ENCODE peak calls at places on chromosomes 7 and 10, in ten cellular contexts. One of them, this sample, is unnamed.

GRCh38 chr7:117951285-117951684 is 78.0 kb upstream of the CTTNBP2 start:
- DNase-seq in colonic mucosa: no peak
- DNase-seq in GM23338: no peak
- DNase-seq in tibial nerve: no peak
- DNase-seq in tibial artery: no peak
- DNase-seq in WERI-Rb-1: no peak
- DNase-seq in glutamatergic neuron: no peak
- DNase-seq in spleen: no peak
- DNase-seq in GM12864: no peak
- DNase-seq in adrenal gland: no peak
- DNase-seq in this sample: no peak

GRCh38 chr10:71128311-71129010 is 83.9 kb upstream of the UNC5B start:
- DNase-seq in spleen: no peak
- DNase-seq in WERI-Rb-1: no peak
- DNase-seq in adrenal gland: no peak
- DNase-seq in GM12864: no peak
- DNase-seq in colonic mucosa: peak; percentile 34
- DNase-seq in tibial artery: peak; percentile 38
- DNase-seq in tibial nerve: no peak
- DNase-seq in GM23338: no peak
- DNase-seq in glutamatergic neuron: no peak
- DNase-seq in this sample: no peak

GRCh38 chr10:91022924-91023707 is 102.2 kb upstream of the ANKRD1 start:
- DNase-seq in GM23338: no peak
- DNase-seq in tibial nerve: no peak
- DNase-seq in GM12864: no peak
- DNase-seq in tibial artery: no peak
- DNase-seq in colonic mucosa: no peak
- DNase-seq in spleen: no peak
- DNase-seq in WERI-Rb-1: no peak
- DNase-seq in adrenal gland: no peak
- DNase-seq in glutamatergic neuron: no peak
- DNase-seq in this sample: no peak

GRCh38 chr10:110007171-110007700 is 548 bp upstream of the ADD3 start:
- DNase-seq in GM23338: no peak
- DNase-seq in adrenal gland: peak; percentile 21
- DNase-seq in tibial nerve: no peak
- DNase-seq in spleen: no peak
- DNase-seq in WERI-Rb-1: no peak
- DNase-seq in tibial artery: peak; percentile 52
- DNase-seq in colonic mucosa: peak; percentile 68
- DNase-seq in glutamatergic neuron: no peak
- DNase-seq in GM12864: no peak
- DNase-seq in this sample: peak; percentile 21

GRCh38 chr7:30412810-30413504 is 65.6 kb downstream of the NOD1 start:
- DNase-seq in tibial artery: peak; percentile 35
- DNase-seq in glutamatergic neuron: no peak
- DNase-seq in WERI-Rb-1: peak; percentile 33
- DNase-seq in colonic mucosa: no peak
- DNase-seq in tibial nerve: no peak
- DNase-seq in GM23338: peak; percentile 85
- DNase-seq in GM12864: peak; percentile 24
- DNase-seq in spleen: no peak
- DNase-seq in adrenal gland: peak; percentile 55
- DNase-seq in this sample: no peak

GRCh38 chr7:36487756-36488336 is 98.2 kb downstream of the ANLN start:
- DNase-seq in colonic mucosa: peak; percentile 35
- DNase-seq in GM23338: peak; percentile 66
- DNase-seq in tibial nerve: no peak
- DNase-seq in tibial artery: no peak
- DNase-seq in adrenal gland: peak; percentile 43
- DNase-seq in GM12864: peak; percentile 5
- DNase-seq in WERI-Rb-1: peak; percentile 27
- DNase-seq in glutamatergic neuron: no peak
- DNase-seq in spleen: no peak
- DNase-seq in this sample: peak; percentile 38

GRCh38 chr7:101315336-101315735 is 6.3 kb downstream of the IFT22 start:
- DNase-seq in glutamatergic neuron: peak; percentile 41
- DNase-seq in WERI-Rb-1: peak; percentile 54
- DNase-seq in GM12864: peak; percentile 29
- DNase-seq in tibial nerve: no peak
- DNase-seq in GM23338: peak; percentile 86
- DNase-seq in tibial artery: no peak
- DNase-seq in adrenal gland: peak; percentile 46
- DNase-seq in spleen: no peak
- DNase-seq in colonic mucosa: peak; percentile 58
- DNase-seq in this sample: peak; percentile 73

GRCh38 chr7:140829720-140830119 is 95.0 kb downstream of the BRAF start:
- DNase-seq in GM12864: no peak
- DNase-seq in spleen: no peak
- DNase-seq in colonic mucosa: no peak
- DNase-seq in tibial artery: no peak
- DNase-seq in glutamatergic neuron: no peak
- DNase-seq in adrenal gland: no peak
- DNase-seq in WERI-Rb-1: no peak
- DNase-seq in GM23338: no peak
- DNase-seq in tibial nerve: no peak
- DNase-seq in this sample: no peak

GRCh38 chr10:99369126-99369525 is 40.0 kb downstream of the CNNM1 start:
- DNase-seq in spleen: no peak
- DNase-seq in GM12864: no peak
- DNase-seq in WERI-Rb-1: no peak
- DNase-seq in GM23338: no peak
- DNase-seq in glutamatergic neuron: no peak
- DNase-seq in tibial nerve: no peak
- DNase-seq in adrenal gland: no peak
- DNase-seq in tibial artery: no peak
- DNase-seq in colonic mucosa: no peak
- DNase-seq in this sample: no peak

GRCh38 chr10:92691591-92692084 is 1.9 kb downstream of the HHEX start:
- DNase-seq in glutamatergic neuron: peak; percentile 35
- DNase-seq in tibial nerve: peak; percentile 35
- DNase-seq in GM12864: no peak
- DNase-seq in colonic mucosa: peak; percentile 26
- DNase-seq in spleen: peak; percentile 95
- DNase-seq in adrenal gland: peak; percentile 71
- DNase-seq in WERI-Rb-1: no peak
- DNase-seq in tibial artery: peak; percentile 68
- DNase-seq in GM23338: peak; percentile 56
- DNase-seq in this sample: peak; percentile 50

GRCh38 chr7:51242881-51243518 is 73.6 kb downstream of the COBL start:
- DNase-seq in spleen: no peak
- DNase-seq in tibial artery: no peak
- DNase-seq in glutamatergic neuron: no peak
- DNase-seq in adrenal gland: no peak
- DNase-seq in WERI-Rb-1: no peak
- DNase-seq in tibial nerve: no peak
- DNase-seq in GM12864: no peak
- DNase-seq in GM23338: no peak
- DNase-seq in colonic mucosa: no peak
- DNase-seq in this sample: no peak

GRCh38 chr10:95741807-95742528 is 14.0 kb upstream of the ENTPD1 start:
- DNase-seq in colonic mucosa: peak; percentile 35
- DNase-seq in GM23338: peak; percentile 59
- DNase-seq in GM12864: peak; percentile 70
- DNase-seq in glutamatergic neuron: no peak
- DNase-seq in tibial nerve: no peak
- DNase-seq in tibial artery: peak; percentile 43
- DNase-seq in spleen: no peak
- DNase-seq in adrenal gland: peak; percentile 35
- DNase-seq in WERI-Rb-1: no peak
- DNase-seq in this sample: peak; percentile 44

GRCh38 chr10:82319558-82319957 is 444.6 kb downstream of the NRG3 start:
- DNase-seq in tibial nerve: no peak
- DNase-seq in glutamatergic neuron: peak; percentile 84
- DNase-seq in WERI-Rb-1: peak; percentile 69
- DNase-seq in GM23338: peak; percentile 3
- DNase-seq in spleen: no peak
- DNase-seq in tibial artery: no peak
- DNase-seq in GM12864: no peak
- DNase-seq in colonic mucosa: no peak
- DNase-seq in adrenal gland: no peak
- DNase-seq in this sample: no peak

GRCh38 chr10:23512355-23513058 is 73.6 kb downstream of the OTUD1 start:
- DNase-seq in glutamatergic neuron: no peak
- DNase-seq in spleen: no peak
- DNase-seq in colonic mucosa: no peak
- DNase-seq in GM12864: no peak
- DNase-seq in adrenal gland: peak; percentile 62
- DNase-seq in GM23338: no peak
- DNase-seq in tibial artery: no peak
- DNase-seq in tibial nerve: no peak
- DNase-seq in WERI-Rb-1: no peak
- DNase-seq in this sample: no peak

GRCh38 chr7:47610506-47611044 is 28.7 kb upstream of the TNS3 start:
- DNase-seq in GM23338: no peak
- DNase-seq in tibial nerve: no peak
- DNase-seq in adrenal gland: no peak
- DNase-seq in glutamatergic neuron: no peak
- DNase-seq in spleen: no peak
- DNase-seq in colonic mucosa: no peak
- DNase-seq in WERI-Rb-1: no peak
- DNase-seq in GM12864: no peak
- DNase-seq in tibial artery: no peak
- DNase-seq in this sample: no peak

GRCh38 chr7:37028909-37029440 is 304.7 kb upstream of the AOAH start:
- DNase-seq in adrenal gland: no peak
- DNase-seq in tibial artery: no peak
- DNase-seq in colonic mucosa: no peak
- DNase-seq in GM12864: no peak
- DNase-seq in glutamatergic neuron: no peak
- DNase-seq in WERI-Rb-1: no peak
- DNase-seq in tibial nerve: no peak
- DNase-seq in GM23338: no peak
- DNase-seq in spleen: no peak
- DNase-seq in this sample: no peak

DNA sequence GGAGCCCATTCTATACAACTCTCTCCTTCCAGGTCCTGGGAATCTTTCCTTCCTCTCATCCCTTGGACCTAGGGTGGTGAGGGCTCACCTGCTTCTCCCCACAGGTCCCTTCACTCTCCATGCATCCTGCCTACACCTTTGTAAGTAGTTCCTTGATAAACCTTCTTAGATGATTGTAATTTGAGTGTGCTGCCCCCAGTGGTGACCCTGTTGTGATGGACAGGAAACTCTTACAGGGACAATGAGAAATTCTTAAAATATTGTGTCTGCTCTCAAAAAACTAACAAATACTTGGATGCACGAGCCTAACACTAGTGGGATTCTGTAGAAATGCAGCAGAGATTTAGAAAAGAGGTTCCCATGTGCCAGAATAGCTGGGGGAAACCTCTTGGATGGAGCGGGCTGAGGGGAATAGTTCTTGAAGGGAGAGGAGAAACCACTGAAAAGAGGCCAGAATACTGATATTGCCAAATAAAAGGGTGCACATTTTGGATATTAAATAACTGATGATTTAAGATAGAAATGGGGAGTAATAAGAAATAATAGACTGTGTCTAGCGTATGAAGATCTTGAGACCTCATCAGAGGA is 6.7 kb upstream of the PAXIP1 start:
- DNase-seq in GM12864: no peak
- DNase-seq in spleen: no peak
- DNase-seq in adrenal gland: no peak
- DNase-seq in GM23338: peak; percentile 64
- DNase-seq in tibial nerve: no peak
- DNase-seq in tibial artery: no peak
- DNase-seq in glutamatergic neuron: no peak
- DNase-seq in WERI-Rb-1: peak; percentile 51
- DNase-seq in colonic mucosa: no peak
- DNase-seq in this sample: peak; percentile 22
- TF ChIP-seq CTCF in GM12864: peak; percentile 62
- TF ChIP-seq CTCF in spleen: peak; percentile 43
- TF ChIP-seq CTCF in adrenal gland: no peak
- TF ChIP-seq CTCF in GM23338: peak; percentile 81
- TF ChIP-seq CTCF in tibial nerve: no peak
- TF ChIP-seq CTCF in tibial artery: no peak
- TF ChIP-seq CTCF in glutamatergic neuron: peak; percentile 66
- TF ChIP-seq CTCF in WERI-Rb-1: peak; percentile 45
- TF ChIP-seq CTCF in colonic mucosa: no peak
- TF ChIP-seq CTCF in this sample: peak; percentile 55

DNA sequence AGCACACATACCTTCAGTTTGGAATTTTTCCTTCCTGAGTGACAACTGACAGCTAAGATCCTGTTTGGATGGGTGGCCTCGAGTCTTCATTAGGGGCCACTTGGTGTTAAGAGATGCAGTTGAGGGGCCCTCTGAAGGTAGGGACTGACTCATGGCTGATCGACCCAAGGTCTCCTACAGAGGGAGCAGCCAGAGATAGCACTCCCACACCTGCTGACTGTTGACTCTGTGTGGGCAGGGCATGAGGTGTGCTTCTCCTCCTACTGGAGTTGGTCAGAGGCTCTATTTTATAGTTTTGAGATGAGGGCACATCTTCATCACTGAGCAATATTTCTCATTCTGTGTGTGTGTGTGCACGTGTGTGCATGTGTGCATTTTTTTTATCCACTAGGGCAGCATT is 378.8 kb upstream of the PODXL start:
- DNase-seq in glutamatergic neuron: no peak
- DNase-seq in spleen: no peak
- DNase-seq in colonic mucosa: no peak
- DNase-seq in GM23338: no peak
- DNase-seq in GM12864: no peak
- DNase-seq in adrenal gland: no peak
- DNase-seq in tibial nerve: no peak
- DNase-seq in tibial artery: no peak
- DNase-seq in WERI-Rb-1: no peak
- DNase-seq in this sample: no peak
- TF ChIP-seq CTCF in glutamatergic neuron: no peak
- TF ChIP-seq CTCF in spleen: no peak
- TF ChIP-seq CTCF in colonic mucosa: no peak
- TF ChIP-seq CTCF in GM23338: no peak
- TF ChIP-seq CTCF in GM12864: no peak
- TF ChIP-seq CTCF in adrenal gland: no peak
- TF ChIP-seq CTCF in tibial nerve: no peak
- TF ChIP-seq CTCF in tibial artery: no peak
- TF ChIP-seq CTCF in WERI-Rb-1: no peak
- TF ChIP-seq CTCF in this sample: no peak

GRCh38 chr7:87152112-87152896 is at the start of gene DMTF1:
- DNase-seq in WERI-Rb-1: peak; percentile 93
- DNase-seq in colonic mucosa: peak; percentile 94
- DNase-seq in tibial artery: peak; percentile 95
- DNase-seq in GM23338: peak; percentile 97
- DNase-seq in glutamatergic neuron: peak; percentile 94
- DNase-seq in tibial nerve: peak; percentile 86
- DNase-seq in spleen: peak; percentile 98
- DNase-seq in GM12864: peak; percentile 65
- DNase-seq in adrenal gland: peak; percentile 95
- DNase-seq in this sample: peak; percentile 93
- TF ChIP-seq CTCF in WERI-Rb-1: no peak
- TF ChIP-seq CTCF in colonic mucosa: no peak
- TF ChIP-seq CTCF in tibial artery: peak; percentile 3
- TF ChIP-seq CTCF in GM23338: no peak
- TF ChIP-seq CTCF in glutamatergic neuron: no peak
- TF ChIP-seq CTCF in tibial nerve: peak; percentile 50
- TF ChIP-seq CTCF in spleen: no peak
- TF ChIP-seq CTCF in GM12864: no peak
- TF ChIP-seq CTCF in adrenal gland: peak; percentile 29
- TF ChIP-seq CTCF in this sample: no peak

DNA sequence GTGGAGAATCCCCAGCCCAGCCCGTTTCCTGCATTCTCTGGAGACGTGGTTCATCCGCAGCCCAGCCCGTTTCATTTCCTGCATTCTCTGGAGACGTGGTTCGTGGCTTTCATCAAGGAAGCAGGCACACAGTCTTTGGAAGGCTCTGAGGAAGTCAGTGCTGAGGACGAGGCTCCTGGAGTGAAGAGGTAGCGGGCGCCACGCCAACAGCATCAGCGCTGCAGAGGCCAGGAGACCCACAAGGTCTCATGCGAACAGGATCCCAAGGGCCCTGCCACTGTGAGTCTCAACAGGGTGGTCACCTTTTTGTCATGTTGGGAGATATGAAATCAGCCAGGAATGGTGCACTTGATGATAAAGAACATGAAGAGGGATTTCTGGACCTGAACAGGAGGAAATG is 12.4 kb upstream of the TCERG1L start:
- DNase-seq in GM12864: no peak
- DNase-seq in glutamatergic neuron: no peak
- DNase-seq in spleen: no peak
- DNase-seq in WERI-Rb-1: no peak
- DNase-seq in colonic mucosa: no peak
- DNase-seq in tibial nerve: no peak
- DNase-seq in tibial artery: no peak
- DNase-seq in adrenal gland: no peak
- DNase-seq in GM23338: no peak
- DNase-seq in this sample: no peak
- TF ChIP-seq CTCF in GM12864: no peak
- TF ChIP-seq CTCF in glutamatergic neuron: no peak
- TF ChIP-seq CTCF in spleen: no peak
- TF ChIP-seq CTCF in WERI-Rb-1: no peak
- TF ChIP-seq CTCF in colonic mucosa: no peak
- TF ChIP-seq CTCF in tibial nerve: no peak
- TF ChIP-seq CTCF in tibial artery: no peak
- TF ChIP-seq CTCF in adrenal gland: no peak
- TF ChIP-seq CTCF in GM23338: no peak
- TF ChIP-seq CTCF in this sample: no peak